ENCODE peak calls at places on chromosome 15, in six cellular contexts. P is CD8-positive, alpha-beta T cell; B is fibroblast of lung; T is Panc1; N is upper lobe of right lung; R is esophagus muscularis mucosa. W is an unnamed sample.

GRCh38 chr15:69478259-69478687 is 25.7 kb downstream of the RPLP1 start:
- DNase-seq in P (peak; percentile 63), N (peak; percentile 78), B (peak; percentile 49), R (no peak), T (no peak), W (no peak)

GRCh38 chr15:62758126-62758951 is 284.2 kb upstream of the TPM1 start:
- DNase-seq in B (peak; percentile 97), T (peak; percentile 38), P (no peak), R (peak; percentile 94), N (no peak), W (no peak)

GRCh38 chr15:48352474-48353072 is 21.3 kb downstream of the DUT start:
- DNase-seq in B (peak; percentile 66), N (no peak), R (no peak), T (peak; percentile 50), P (peak; percentile 48), W (no peak)

GRCh38 chr15:49235446-49236207 is 65.6 kb downstream of the GALK2 start:
- DNase-seq in T (peak; percentile 56), N (no peak), R (no peak), P (peak; percentile 35), B (peak; percentile 76), W (no peak)

GRCh38 chr15:28786521-28786920 is 61.9 kb downstream of the GOLGA6L7 start:
- DNase-seq in T (no peak), B (peak; percentile 73), R (no peak), N (no peak), P (no peak), W (no peak)

GRCh38 chr15:45611305-45611704 is 23.5 kb upstream of the SQOR start:
- DNase-seq in T (no peak), N (no peak), B (no peak), R (no peak), P (no peak), W (no peak)

GRCh38 chr15:63481105-63481810 is 23.1 kb upstream of the USP3 start:
- DNase-seq in N (no peak), B (no peak), R (no peak), T (no peak), P (no peak), W (no peak)

GRCh38 chr15:63244976-63245645 is 32.3 kb upstream of the APH1B start:
- DNase-seq in N (no peak), P (peak; percentile 18), R (no peak), T (no peak), B (peak; percentile 63), W (no peak)

GRCh38 chr15:68819451-68820204 is 1.1 kb downstream of the ANP32A start:
- DNase-seq in T (no peak), P (peak; percentile 38), N (peak; percentile 72), B (peak; percentile 62), R (no peak), W (peak; percentile 82)

GRCh38 chr15:28114721-28115622 is 15.9 kb upstream of the OCA2 start:
- DNase-seq in N (peak; percentile 51), P (no peak), B (peak; percentile 48), R (no peak), T (no peak), W (peak; percentile 77)

GRCh38 chr15:99542828-99543227 is 23.0 kb upstream of the MEF2A start:
- DNase-seq in B (peak; percentile 32), R (no peak), N (no peak), T (no peak), P (no peak), W (no peak)

GRCh38 chr15:60829416-60829815 is 350.5 kb upstream of the ICE2 start:
- DNase-seq in P (no peak), B (no peak), N (no peak), T (no peak), R (no peak), W (no peak)
- TF ChIP-seq CTCF in P (no peak), B (no peak), N (no peak), T (no peak), R (no peak), W (no peak)

GRCh38 chr15:65197337-65197645 is 12.1 kb upstream of the CLPX start:
- DNase-seq in P (no peak), R (no peak), N (no peak), T (no peak), B (no peak), W (no peak)

GRCh38 chr15:65195542-65196026 is 10.4 kb upstream of the CLPX start:
- DNase-seq in N (no peak), R (no peak), B (no peak), T (no peak), P (no peak), W (no peak)

GRCh38 chr15:65198571-65198970 is 12.7 kb downstream of the CILP start:
- DNase-seq in B (no peak), T (no peak), R (no peak), N (no peak), P (no peak), W (no peak)

GRCh38 chr15:65194826-65195541 is 9.8 kb upstream of the CLPX start:
- DNase-seq in T (no peak), N (no peak), R (no peak), P (no peak), B (no peak), W (no peak)

DNA sequence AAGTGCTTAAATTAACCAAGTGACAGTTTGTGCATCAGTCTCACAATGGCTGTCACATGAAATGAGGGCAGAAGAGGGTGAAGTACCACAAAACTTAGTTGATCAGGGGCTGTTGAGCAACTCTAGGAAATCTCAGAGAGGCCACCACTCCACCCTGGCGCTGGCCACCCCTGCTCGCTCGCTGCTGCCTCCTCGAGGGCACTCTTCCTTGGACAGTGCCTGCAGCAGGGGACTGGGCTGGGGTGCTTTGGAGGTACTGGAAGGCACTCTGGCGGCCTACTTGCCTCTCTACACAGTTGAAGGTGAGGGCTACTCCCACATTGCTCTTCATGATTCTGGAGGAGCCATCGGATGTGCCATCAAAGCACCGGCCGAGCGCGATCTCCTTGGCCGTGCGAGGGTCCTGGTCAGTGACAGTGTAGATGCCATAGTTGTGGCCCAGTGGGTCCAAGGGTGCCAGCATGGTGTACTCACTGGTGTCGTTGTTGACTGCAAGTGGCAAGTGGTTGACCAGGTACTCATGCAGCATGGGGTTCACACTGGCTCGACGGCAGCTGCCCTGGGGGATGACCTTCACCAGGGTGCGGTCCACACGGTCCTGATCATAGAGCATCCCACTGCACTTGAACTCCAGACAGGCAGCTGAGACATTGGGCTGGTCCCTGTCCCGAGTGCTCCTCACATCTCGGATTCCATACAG is 11.6 kb upstream of the CLPX start:
- DNase-seq in R (peak; percentile 88), B (no peak), P (no peak), N (no peak), T (no peak), W (no peak)
- TF ChIP-seq CTCF in R (no peak), B (no peak), P (no peak), N (no peak), T (no peak), W (no peak)

DNA sequence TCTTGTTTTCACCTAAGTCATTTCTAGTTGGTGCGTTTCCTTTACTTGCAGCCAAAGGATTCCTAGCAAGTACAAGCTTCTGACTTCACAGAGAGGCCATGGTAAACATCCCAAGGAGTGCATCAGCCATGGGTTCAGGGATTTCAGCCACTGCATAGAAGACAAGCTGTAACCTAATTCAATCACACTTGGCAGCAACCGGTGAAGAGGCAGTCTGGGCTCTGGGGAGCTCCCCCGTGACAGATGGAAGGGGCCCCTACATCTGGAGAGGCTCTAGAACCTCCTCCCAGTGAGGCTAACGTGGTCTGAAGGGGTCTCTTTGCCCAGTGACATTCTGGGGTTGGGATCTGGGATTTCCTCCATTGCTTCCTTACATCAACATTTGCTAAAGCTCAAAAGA is 8.4 kb upstream of the SNRPA1 start:
- DNase-seq in B (no peak), N (no peak), T (no peak), P (no peak), R (no peak), W (no peak)
- TF ChIP-seq CTCF in B (no peak), N (no peak), T (no peak), P (no peak), R (no peak), W (no peak)

DNA sequence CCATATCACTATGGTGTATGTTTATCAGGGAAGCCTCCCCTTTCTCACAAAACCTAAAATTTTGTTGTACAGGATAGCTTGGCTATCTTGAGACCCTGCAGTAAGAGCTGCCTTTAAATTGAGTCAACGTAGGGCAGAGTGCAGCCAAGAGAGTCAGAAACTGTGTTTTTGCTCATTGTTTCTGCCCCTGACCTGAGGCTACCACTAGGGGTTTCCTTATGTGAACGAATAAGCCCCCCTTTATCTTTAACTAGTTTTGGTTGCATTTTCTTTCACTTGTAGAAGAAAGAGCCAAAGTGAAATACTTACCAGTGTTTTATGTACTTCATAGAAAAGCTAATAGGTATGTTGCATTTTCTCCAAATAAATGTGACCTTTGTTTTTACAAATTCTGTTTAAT is 149.9 kb upstream of the TMC3 start:
- DNase-seq in R (no peak), B (no peak), N (no peak), T (no peak), P (no peak), W (no peak)
- TF ChIP-seq CTCF in R (no peak), B (no peak), N (no peak), T (no peak), P (no peak), W (no peak)

DNA sequence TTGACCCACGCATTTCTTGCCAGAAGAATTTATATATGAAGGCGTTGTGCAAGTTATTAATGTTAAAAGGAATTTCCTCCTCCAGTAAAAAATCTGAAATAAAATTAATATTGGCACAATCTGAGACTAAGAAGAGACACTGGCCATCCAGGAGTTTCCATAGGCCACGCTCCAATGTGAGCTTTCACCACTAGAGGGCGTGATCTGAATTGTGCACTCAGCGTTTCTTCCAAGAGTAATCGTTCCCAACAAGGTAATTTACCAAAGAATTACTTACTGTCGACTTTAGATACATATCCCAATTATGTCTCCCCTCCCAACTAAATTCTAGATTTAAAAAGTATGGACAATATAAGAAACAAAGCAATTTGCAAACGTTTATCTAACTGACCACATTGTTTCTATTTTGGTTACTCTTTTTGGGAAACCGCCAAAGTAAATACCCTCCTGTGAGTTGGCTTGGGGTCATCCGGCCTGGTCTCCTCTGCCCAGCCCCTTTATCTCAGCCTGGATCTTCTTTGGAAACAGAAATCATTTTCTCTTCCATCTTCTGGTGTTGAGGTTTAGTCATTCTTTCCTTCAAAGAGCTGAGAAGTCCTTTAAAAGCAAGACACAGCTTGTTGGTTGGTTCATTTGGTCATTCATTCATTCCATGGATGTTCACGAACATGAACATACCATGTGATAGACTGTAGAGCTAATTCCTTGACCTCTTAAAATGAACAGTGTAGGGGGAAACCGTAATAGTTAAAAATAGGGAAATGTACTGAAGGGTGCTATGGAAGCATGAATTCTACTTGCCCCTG is 26.2 kb downstream of the POLR2M start:
- DNase-seq in R (peak; percentile 90), B (peak; percentile 45), T (peak; percentile 39), N (no peak), P (peak; percentile 54), W (no peak)
- TF ChIP-seq CTCF in R (peak; percentile 86), B (peak; percentile 81), T (peak; percentile 92), N (peak; percentile 93), P (peak; percentile 92), W (peak; percentile 90)

GRCh38 chr15:43086551-43086950 is 19.3 kb downstream of the UBR1 start:
- DNase-seq in T (no peak), P (no peak), N (no peak), B (peak; percentile 52), R (no peak), W (no peak)

GRCh38 chr15:43082509-43082908 is 23.3 kb downstream of the UBR1 start:
- DNase-seq in P (no peak), T (no peak), R (no peak), B (no peak), N (no peak), W (no peak)

GRCh38 chr15:43085921-43086320 is 19.9 kb downstream of the UBR1 start:
- DNase-seq in R (no peak), N (no peak), P (no peak), T (no peak), B (peak; percentile 28), W (no peak)

GRCh38 chr15:43081283-43081682 is 24.6 kb downstream of the UBR1 start:
- DNase-seq in N (no peak), T (no peak), B (no peak), R (no peak), P (no peak), W (no peak)
- TF ChIP-seq CTCF in N (no peak), T (no peak), B (no peak), R (no peak), P (no peak), W (no peak)

GRCh38 chr15:31887246-31887645 is 143.1 kb upstream of the CHRNA7 start:
- DNase-seq in P (no peak), N (no peak), R (no peak), T (no peak), B (no peak), W (no peak)
- TF ChIP-seq CTCF in P (no peak), N (no peak), R (no peak), T (no peak), B (no peak), W (no peak)

W was measured in osteocyte.